ENCODE peak calls at places on chromosomes 13 and 19, in eight cellular contexts. F is neural progenitor cell, Y is B cell, Q is NCI-H146, B is SW 1271, L is BJ, I is activated T-helper 1 cell treated with Interleukin-2 at 50 U/mL for 16 hours, D is NCI-H446. U is an unnamed sample.

GRCh38 chr13:93029536-93029935 is 197.1 kb upstream of the GPC6 start:
- DNase-seq in Q (no peak), B (no peak), Y (no peak), D (no peak), F (no peak), L (no peak), I (no peak), U (no peak)

GRCh38 chr19:2820112-2820702 is 539 bp downstream of the ZNF554 start:
- DNase-seq in Y (no peak), D (no peak), B (no peak), I (no peak), F (peak; percentile 71), L (no peak), Q (peak; percentile 42), U (no peak)

GRCh38 chr13:57075588-57075987 is 65.1 kb upstream of the PRR20A start:
- DNase-seq in L (no peak), F (no peak), B (no peak), D (no peak), I (no peak), Y (no peak), Q (no peak), U (no peak)

GRCh38 chr13:112059457-112060317 is 7.3 kb upstream of the SOX1 start:
- DNase-seq in D (no peak), F (peak; percentile 63), L (no peak), I (no peak), Y (no peak), B (no peak), Q (no peak), U (no peak)

GRCh38 chr13:87122551-87122950 is 548.6 kb upstream of the SLITRK5 start:
- DNase-seq in B (no peak), Y (no peak), L (no peak), I (no peak), F (no peak), Q (no peak), D (no peak), U (no peak)

GRCh38 chr13:93963266-93964131 is 516.0 kb downstream of the DCT start:
- DNase-seq in Y (no peak), F (no peak), Q (peak; percentile 86), L (no peak), D (no peak), B (peak; percentile 33), I (no peak), U (no peak)

GRCh38 chr13:77537302-77537919 is 1.9 kb downstream of the SCEL start:
- DNase-seq in I (no peak), Q (no peak), Y (no peak), F (no peak), B (no peak), D (no peak), L (no peak), U (no peak)

GRCh38 chr13:111304041-111304544 is 16.3 kb upstream of the TEX29 start:
- DNase-seq in F (no peak), Q (no peak), Y (peak; percentile 7), B (no peak), L (no peak), D (no peak), I (no peak), U (no peak)

GRCh38 chr13:42574435-42575311 is 721 bp downstream of the TNFSF11 start:
- DNase-seq in L (no peak), F (peak; percentile 18), Q (peak; percentile 48), B (no peak), I (peak; percentile 1), D (no peak), Y (peak; percentile 62), U (no peak)

GRCh38 chr19:7505682-7506384 is 10.1 kb upstream of the ZNF358 start:
- DNase-seq in L (no peak), Q (peak; percentile 81), D (no peak), B (no peak), I (no peak), F (peak; percentile 63), Y (no peak), U (no peak)

GRCh38 chr13:105616313-105617075 is 919.0 kb downstream of the EFNB2 start:
- DNase-seq in Y (no peak), I (no peak), D (peak; percentile 2), F (no peak), Q (no peak), B (no peak), L (no peak), U (no peak)

GRCh38 chr19:35347171-35347929 is at the start of gene FFAR1:
- DNase-seq in I (no peak), L (no peak), Q (no peak), Y (peak; percentile 85), D (no peak), B (no peak), F (no peak), U (peak; percentile 32)

U was measured in T-helper 17 cell.